ENCODE peak calls at places on chromosomes 11 and 22, in six cellular contexts. I, Q, N, H, X and Y are unnamed samples.

GRCh38 chr11:12587333-12587997 is 86.8 kb upstream of the TEAD1 start:
- DNase-seq in I (peak; percentile 74), Q (no peak), N (no peak), H (no peak), X (no peak), Y (no peak)

GRCh38 chr11:65962136-65962564 is 616 bp downstream of the SART1 start:
- DNase-seq in I (no peak), Q (no peak), N (no peak), H (no peak), X (no peak), Y (no peak)

GRCh38 chr22:35312198-35313059 is 12.7 kb downstream of the TOM1 start:
- DNase-seq in I (peak; percentile 99), Q (no peak), N (peak; percentile 71), H (peak; percentile 43), X (no peak), Y (no peak)

GRCh38 chr11:60500276-60500935 is 7.8 kb downstream of the MS4A12 start:
- DNase-seq in I (no peak), Q (no peak), N (no peak), H (no peak), X (no peak), Y (no peak)

GRCh38 chr11:118295834-118296454 is 8.6 kb upstream of the CD3E start:
- DNase-seq in I (peak; percentile 93), Q (no peak), N (no peak), H (peak; percentile 40), X (no peak), Y (no peak)

GRCh38 chr11:4862447-4863236 is 13.6 kb upstream of the OR51S1 start:
- DNase-seq in I (no peak), Q (no peak), N (no peak), H (no peak), X (no peak), Y (no peak)

GRCh38 chr11:121723261-121723741 is 270.5 kb upstream of the SORL1-AS1 start:
- DNase-seq in I (no peak), Q (no peak), N (no peak), H (peak; percentile 11), X (no peak), Y (no peak)

GRCh38 chr11:888290-889212 is 22.1 kb downstream of the CHID1 start:
- DNase-seq in I (no peak), Q (no peak), N (no peak), H (no peak), X (no peak), Y (no peak)

GRCh38 chr11:12088047-12088481 is 22.3 kb upstream of the MICAL2 start:
- DNase-seq in I (peak; percentile 63), Q (peak; percentile 59), N (peak; percentile 68), H (no peak), X (no peak), Y (no peak)

GRCh38 chr11:120467627-120468026 is 43.9 kb upstream of the GRIK4 start:
- DNase-seq in I (no peak), Q (peak; percentile 24), N (no peak), H (no peak), X (no peak), Y (no peak)

DNA sequence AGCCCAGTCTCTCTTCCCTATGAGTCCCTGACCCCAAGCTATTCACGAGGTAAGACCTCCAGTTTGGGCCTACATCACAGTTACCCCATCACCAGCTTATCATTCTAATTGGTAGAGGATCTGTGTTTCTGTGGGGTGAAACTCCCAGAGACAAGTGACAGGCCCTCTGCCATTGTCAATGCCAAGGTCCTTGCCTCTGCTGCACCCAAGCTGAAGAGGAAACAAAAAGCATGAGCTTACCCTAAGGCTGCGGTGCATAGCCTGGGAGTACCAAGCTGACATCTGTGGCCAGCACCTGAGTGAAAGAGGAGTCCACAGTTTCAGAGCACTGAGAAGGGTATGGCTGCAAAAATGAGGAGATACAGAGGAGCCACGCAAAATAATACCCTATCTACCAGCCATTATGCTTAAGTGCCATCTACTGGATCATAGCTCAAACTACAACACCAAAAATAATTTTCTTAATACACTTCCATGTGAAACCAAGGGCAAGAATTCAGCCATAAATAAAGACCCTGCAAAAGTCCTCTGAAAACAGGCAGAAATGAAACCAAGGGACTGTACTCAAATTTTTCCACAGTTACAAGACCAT is 62.3 kb upstream of the ANO5 start:
- DNase-seq in I (no peak), Q (no peak), N (no peak), H (no peak), X (no peak), Y (no peak)
- TF ChIP-seq CTCF in I (peak; percentile 60), Q (no peak), N (no peak), H (peak; percentile 49), X (peak; percentile 55), Y (peak; percentile 29)

GRCh38 chr22:43946391-43946680 is 8.9 kb upstream of the SAMM50 start:
- DNase-seq in I (no peak), Q (no peak), N (no peak), H (no peak), X (no peak), Y (no peak)
- TF ChIP-seq CTCF in I (no peak), Q (no peak), N (no peak), H (no peak), X (no peak), Y (no peak)

GRCh38 chr11:72548481-72548880 is 114.2 kb upstream of the CLPB start:
- DNase-seq in I (no peak), Q (no peak), N (no peak), H (no peak), X (no peak), Y (no peak)

GRCh38 chr11:72556433-72556832 is 117.8 kb downstream of the PDE2A start:
- DNase-seq in I (no peak), Q (no peak), N (no peak), H (no peak), X (no peak), Y (no peak)

GRCh38 chr11:72552399-72552910 is 118.1 kb upstream of the CLPB start:
- DNase-seq in I (peak; percentile 21), Q (no peak), N (no peak), H (no peak), X (no peak), Y (no peak)

GRCh38 chr11:72551571-72551970 is 117.2 kb upstream of the CLPB start:
- DNase-seq in I (peak; percentile 22), Q (no peak), N (no peak), H (no peak), X (no peak), Y (no peak)

GRCh38 chr11:72553748-72554147 is 119.4 kb upstream of the CLPB start:
- DNase-seq in I (no peak), Q (no peak), N (no peak), H (no peak), X (no peak), Y (no peak)
- TF ChIP-seq CTCF in I (no peak), Q (peak; percentile 45), N (no peak), H (no peak), X (peak; percentile 62), Y (no peak)

GRCh38 chr11:17915500-17916143 is 97.2 kb downstream of the SERGEF start:
- DNase-seq in I (no peak), Q (no peak), N (no peak), H (no peak), X (no peak), Y (no peak)
- TF ChIP-seq CTCF in I (no peak), Q (no peak), N (no peak), H (no peak), X (no peak), Y (no peak)

DNA sequence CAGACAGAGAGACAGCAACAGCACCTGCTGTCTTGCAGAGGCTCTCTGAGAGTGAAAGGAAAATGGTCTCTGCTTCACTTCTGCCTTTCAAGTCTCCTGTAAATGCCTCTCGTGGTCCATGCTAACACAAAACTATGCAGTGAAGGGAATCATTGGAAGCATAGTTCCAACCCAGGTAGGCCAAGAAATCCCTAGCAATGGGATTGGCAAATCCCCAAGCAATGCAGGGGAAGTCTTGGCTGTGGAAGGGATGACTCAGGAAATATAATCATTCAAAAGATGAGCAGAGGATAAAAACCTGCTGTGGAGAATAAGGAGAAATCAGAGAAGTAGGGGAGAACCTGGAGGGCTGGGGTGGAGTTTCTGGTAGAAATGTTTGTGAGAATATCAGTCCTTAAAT is 216.1 kb upstream of the ZBED5 start:
- DNase-seq in I (no peak), Q (no peak), N (no peak), H (no peak), X (no peak), Y (no peak)
- TF ChIP-seq CTCF in I (no peak), Q (no peak), N (no peak), H (no peak), X (no peak), Y (no peak)

DNA sequence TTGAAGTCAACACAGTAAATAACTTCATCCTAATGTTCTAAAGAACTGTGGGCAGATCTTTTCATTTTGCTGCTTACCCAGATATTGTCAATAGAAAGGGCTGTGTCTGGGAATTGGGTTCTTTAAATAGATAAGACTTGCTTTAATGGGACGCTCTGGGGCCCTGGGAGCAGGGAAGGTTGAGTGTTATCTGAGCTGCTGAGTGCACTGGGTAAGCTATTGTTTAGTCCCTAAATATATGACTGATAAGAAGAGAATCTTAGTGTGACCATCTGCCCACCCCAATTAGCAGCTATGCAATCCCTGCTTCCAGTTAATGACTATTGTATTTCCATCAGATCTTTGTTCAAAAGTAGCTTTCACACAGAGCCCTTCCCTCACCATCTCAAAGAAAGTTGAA is 44.4 kb downstream of the ARHGAP42 start:
- DNase-seq in I (no peak), Q (no peak), N (no peak), H (no peak), X (no peak), Y (no peak)
- TF ChIP-seq CTCF in I (no peak), Q (no peak), N (no peak), H (no peak), X (no peak), Y (no peak)